ENCODE peak calls at places on chromosomes 6 and 20, in nine cellular contexts. X is stomach, H is IMR-90, D is HCT116, S is A549, M is right lobe of liver, C is lower leg skin, G is Peyer's patch, F is adrenal gland. Q is an unnamed sample.

GRCh38 chr6:110682460-110682853 is 132.8 kb downstream of the CDK19 start:
- DNase-seq in X (peak), H (peak), M (no peak), G (no peak), D (peak), S (peak), F (peak), C (no peak), Q (peak)

GRCh38 chr20:54549523-54550326 is 74.3 kb downstream of the DOK5 start:
- DNase-seq in M (no peak), X (no peak), H (peak), G (no peak), S (no peak), F (no peak), D (no peak), C (no peak), Q (no peak)

GRCh38 chr6:16846399-16846778 is 85.1 kb upstream of the ATXN1 start:
- DNase-seq in H (no peak), X (no peak), D (no peak), C (no peak), M (no peak), F (no peak), S (no peak), G (no peak), Q (no peak)

GRCh38 chr6:107869871-107870270 is 45.8 kb upstream of the SCML4 start:
- DNase-seq in C (no peak), S (no peak), X (no peak), M (no peak), F (no peak), H (no peak), D (no peak), G (no peak), Q (no peak)

GRCh38 chr20:59149678-59150504 is 13.7 kb upstream of the ZNF831 start:
- DNase-seq in S (no peak), C (peak), G (no peak), F (no peak), H (no peak), M (no peak), D (no peak), X (no peak), Q (no peak)

GRCh38 chr20:50719328-50719727 is 12.1 kb upstream of the PARD6B start:
- DNase-seq in M (no peak), C (no peak), F (no peak), G (no peak), S (no peak), X (no peak), D (no peak), H (no peak), Q (no peak)

GRCh38 chr6:56440551-56440981 is 193.2 kb upstream of the COL21A1 start:
- DNase-seq in H (no peak), C (no peak), G (peak), S (no peak), M (peak), X (peak), F (no peak), D (no peak), Q (no peak)

GRCh38 chr6:138690975-138691594 is 82.5 kb upstream of the CCDC28A start:
- DNase-seq in H (peak), F (no peak), M (no peak), S (no peak), C (no peak), D (no peak), G (no peak), X (no peak), Q (no peak)

GRCh38 chr6:145688493-145688905 is 46.8 kb downstream of the EPM2A start:
- DNase-seq in X (no peak), H (peak), F (no peak), C (no peak), M (no peak), D (no peak), G (no peak), S (no peak), Q (no peak)

GRCh38 chr20:49482621-49483017 is at the start of gene KCNB1:
- DNase-seq in M (peak), F (peak), H (peak), C (no peak), D (no peak), X (peak), G (peak), S (peak), Q (peak)

GRCh38 chr6:129124334-129124733 is 241.4 kb downstream of the LAMA2 start:
- DNase-seq in D (no peak), S (no peak), F (no peak), C (no peak), G (no peak), X (no peak), H (no peak), M (no peak), Q (no peak)

GRCh38 chr6:146620655-146621054 is 21.9 kb downstream of the ADGB start:
- DNase-seq in S (no peak), G (no peak), C (no peak), F (no peak), M (no peak), D (no peak), H (no peak), X (no peak), Q (no peak)

GRCh38 chr6:136662347-136663237 is 112.4 kb upstream of the MAP7 start:
- DNase-seq in S (no peak), G (no peak), F (no peak), M (no peak), D (no peak), H (no peak), C (no peak), X (no peak), Q (no peak)

GRCh38 chr20:50762435-50763201 is 31.2 kb downstream of the PARD6B start:
- DNase-seq in D (no peak), C (peak), H (peak), G (no peak), X (peak), F (peak), S (peak), M (peak), Q (peak)

GRCh38 chr6:128209771-128210170 is 308.9 kb upstream of the THEMIS start:
- DNase-seq in D (no peak), H (peak), S (no peak), F (no peak), M (no peak), X (no peak), G (no peak), C (no peak), Q (peak)

GRCh38 chr6:157789861-157790260 is 33.2 kb upstream of the SNX9 start:
- DNase-seq in S (no peak), C (no peak), H (no peak), G (no peak), D (peak), M (no peak), X (no peak), F (no peak), Q (no peak)

GRCh38 chr20:50120935-50121693 is 8.2 kb upstream of the UBE2V1 start:
- DNase-seq in M (peak), F (peak), G (peak), S (peak), D (peak), C (no peak), X (peak), H (peak), Q (peak)

GRCh38 chr6:36809933-36810844 is 29.1 kb downstream of the CPNE5 start:
- DNase-seq in S (no peak), F (no peak), G (no peak), H (no peak), X (no peak), C (no peak), D (no peak), M (no peak), Q (no peak)

GRCh38 chr6:49556429-49556837 is 6.0 kb downstream of the C6orf141 start:
- DNase-seq in H (peak), D (peak), S (peak), F (no peak), G (no peak), X (no peak), M (no peak), C (no peak), Q (peak)

GRCh38 chr6:75528423-75528822 is 34.8 kb upstream of the FILIP1 start:
- DNase-seq in X (no peak), M (no peak), D (no peak), S (no peak), G (no peak), C (no peak), H (peak), F (no peak), Q (no peak)

GRCh38 chr20:50868509-50869495 is 62.4 kb downstream of the ADNP start:
- DNase-seq in D (no peak), H (peak), F (no peak), C (no peak), M (peak), X (no peak), S (no peak), G (no peak), Q (no peak)

GRCh38 chr20:3168829-3169590 is 4.3 kb downstream of the LZTS3 start:
- DNase-seq in F (no peak), M (no peak), D (no peak), S (no peak), G (no peak), C (peak), X (no peak), H (no peak), Q (no peak)

DNA sequence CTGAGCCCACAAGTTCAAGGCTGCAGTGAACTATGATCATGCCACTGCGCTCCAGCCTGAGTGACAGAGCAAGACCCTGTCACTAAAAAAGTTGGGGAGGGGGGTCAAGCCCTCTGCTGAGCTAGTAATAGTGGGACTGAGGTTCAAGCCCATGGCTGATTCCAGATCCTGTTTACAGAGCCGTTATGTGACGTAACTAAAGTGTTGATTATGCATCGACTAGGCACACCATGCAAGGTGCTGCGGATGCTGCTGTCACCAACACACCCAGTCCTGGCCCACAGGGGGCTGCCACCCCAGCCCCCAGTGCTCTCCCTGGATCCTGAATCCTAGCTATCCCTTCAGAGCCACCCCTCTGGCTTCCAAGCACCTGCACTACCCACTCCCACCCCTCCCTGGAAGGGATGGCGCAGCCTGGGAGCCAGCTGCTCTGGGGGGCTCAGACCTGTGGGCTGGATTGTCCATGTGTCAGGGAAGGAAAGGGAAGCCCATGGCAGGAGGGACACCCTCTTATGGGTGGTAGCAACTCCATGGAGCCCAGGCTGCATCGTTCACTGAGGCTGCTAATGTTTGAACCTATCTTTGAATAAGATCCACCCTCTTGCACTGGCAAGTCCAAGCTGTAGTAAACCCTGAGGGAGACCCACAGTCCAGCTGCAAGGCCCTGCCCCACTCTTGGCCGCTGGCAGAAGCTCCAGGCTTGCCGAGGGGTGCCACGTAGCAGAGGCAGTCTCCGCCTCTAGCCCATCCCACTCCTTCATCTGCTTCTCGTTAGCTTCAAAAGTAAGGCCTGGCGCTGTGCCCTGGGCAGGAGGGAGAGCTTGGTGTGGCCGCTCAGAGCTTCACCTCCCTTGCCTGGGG is 95.0 kb downstream of the SNX5 start:
- DNase-seq in M (peak), H (peak), F (peak), X (peak), G (peak), C (peak), S (peak), D (peak), Q (peak)
- TF ChIP-seq POLR2A in M (peak), H (no peak), F (peak), X (no peak), G (peak), C (no peak), S (no peak), D (no peak), Q (peak)

DNA sequence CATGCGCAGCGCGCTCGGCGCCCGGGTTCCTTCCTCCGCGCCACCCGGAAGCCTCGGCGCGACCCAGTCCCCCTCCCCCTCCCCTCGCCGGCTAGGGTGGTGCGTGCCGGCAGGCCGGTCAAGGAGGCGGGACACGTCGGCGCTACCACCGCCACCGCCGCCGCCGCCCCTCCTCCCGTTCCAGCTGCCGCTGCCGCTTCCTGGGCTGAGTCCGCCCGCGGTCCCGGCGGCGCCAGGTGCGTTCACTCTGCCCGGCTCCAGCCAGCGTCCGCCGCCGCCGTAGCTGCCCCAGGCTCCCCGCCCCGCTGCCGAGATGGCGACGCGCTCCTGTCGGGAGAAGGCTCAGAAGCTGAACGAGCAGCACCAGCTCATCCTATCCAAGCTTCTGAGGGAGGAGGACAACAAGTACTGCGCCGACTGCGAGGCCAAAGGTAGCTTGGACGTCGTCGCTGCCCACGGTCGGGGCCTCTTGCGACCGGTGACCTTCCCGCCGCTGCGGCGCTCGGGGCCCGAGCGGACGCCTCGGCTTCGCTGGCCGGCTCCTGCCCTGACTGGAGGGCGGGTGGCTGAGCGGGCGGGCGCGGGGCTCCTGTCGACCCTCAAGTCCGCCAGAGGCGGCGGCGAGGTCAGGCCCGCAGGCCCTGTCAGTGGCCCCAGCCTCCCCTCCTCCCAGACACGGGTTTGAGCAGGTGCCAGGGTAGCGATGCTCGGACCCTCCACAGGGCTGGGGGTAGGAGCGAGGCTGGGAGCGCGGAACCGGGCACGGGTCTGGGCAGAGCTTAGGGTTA is at the start of gene SMAP1:
- DNase-seq in C (peak), X (peak), H (peak), D (peak), G (peak), F (peak), S (peak), M (peak), Q (peak)
- TF ChIP-seq POLR2A in C (no peak), X (no peak), H (peak), D (no peak), G (peak), F (peak), S (peak), M (peak), Q (peak)

GRCh38 chr20:25237610-25238318 is 10.1 kb upstream of the PYGB start:
- DNase-seq in F (peak), X (no peak), C (peak), G (no peak), S (peak), M (no peak), D (peak), H (peak), Q (peak)

GRCh38 chr20:25236450-25237304 is 11.2 kb upstream of the PYGB start:
- DNase-seq in C (no peak), S (no peak), D (no peak), F (no peak), X (no peak), H (no peak), G (no peak), M (no peak), Q (no peak)

GRCh38 chr20:25229486-25230176 is 18.3 kb upstream of the PYGB start:
- DNase-seq in C (no peak), H (no peak), G (no peak), X (no peak), M (no peak), S (no peak), F (no peak), D (no peak), Q (no peak)

GRCh38 chr20:25230177-25230831 is 17.6 kb upstream of the PYGB start:
- DNase-seq in X (no peak), F (no peak), M (no peak), G (no peak), S (no peak), D (no peak), C (no peak), H (no peak), Q (no peak)

GRCh38 chr20:25233016-25233772 is 14.7 kb upstream of the PYGB start:
- DNase-seq in C (no peak), D (no peak), F (no peak), M (peak), G (peak), S (peak), H (peak), X (peak), Q (peak)
- TF ChIP-seq POLR2A in C (no peak), D (no peak), F (no peak), M (no peak), G (no peak), S (peak), H (no peak), X (no peak), Q (no peak)

GRCh38 chr20:25318471-25319240 is 70.8 kb downstream of the PYGB start:
- DNase-seq in G (no peak), D (no peak), F (peak), M (no peak), S (no peak), H (no peak), C (peak), X (peak), Q (no peak)
- TF ChIP-seq POLR2A in G (no peak), D (no peak), F (no peak), M (no peak), S (no peak), H (no peak), C (no peak), X (no peak), Q (no peak)

DNA sequence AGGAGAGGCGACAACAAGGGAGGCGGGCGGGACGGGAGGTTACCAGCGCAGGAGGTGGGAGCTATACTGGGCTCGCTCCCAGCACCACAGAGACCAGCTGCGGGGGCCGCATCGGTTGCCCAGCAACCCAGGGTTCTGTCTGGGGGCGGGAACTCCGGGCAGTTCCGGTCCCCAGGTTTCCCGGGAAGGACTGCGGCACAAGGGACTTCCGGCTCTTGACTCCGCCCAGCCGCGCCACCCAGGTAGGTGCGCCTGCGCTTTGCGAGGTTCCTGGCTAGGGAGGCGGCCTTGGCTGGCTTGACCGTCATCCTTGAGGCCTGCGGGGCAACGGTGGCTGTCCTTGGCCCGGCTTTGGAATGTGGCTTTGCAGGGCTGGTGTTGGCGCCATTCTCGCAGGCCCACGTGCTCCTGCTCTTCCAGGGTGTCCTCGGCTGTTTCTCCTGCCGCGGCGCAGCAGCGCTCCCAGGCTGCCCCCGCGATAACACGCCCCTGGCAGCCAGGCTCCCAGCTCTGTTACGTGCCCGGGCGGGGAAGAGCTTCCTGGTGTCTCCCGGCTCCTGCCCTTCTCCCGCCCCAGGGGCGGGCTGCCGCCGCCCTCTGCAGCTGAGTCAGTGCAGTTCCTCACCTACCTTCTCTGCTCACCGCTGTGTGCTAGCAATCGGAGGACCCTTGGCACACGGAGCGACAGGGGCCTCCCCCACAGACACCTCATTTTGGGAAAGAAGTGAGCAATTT is at the start of gene RSPH3:
- DNase-seq in G (peak), D (peak), H (peak), X (peak), F (peak), C (peak), S (peak), M (peak), Q (peak)
- TF ChIP-seq POLR2A in G (peak), D (peak), H (no peak), X (no peak), F (peak), C (no peak), S (peak), M (peak), Q (peak)